ENCODE peak calls at places on chromosome 19, in four cellular contexts. Z is stimulated activated CD8-positive, alpha-beta memory T cell treated with anti-CD3 and anti-CD28 coated beads, Interleukin-4, amount 100 ng/mL, for 4 hours; T is heart right ventricle; O is ecto neural progenitor cell. B is an unnamed sample.

GRCh38 chr19:13640611-13641010 is 123.7 kb upstream of the MRI1 start:
- DNase-seq in Z (no peak), T (no peak), O (no peak), B (no peak)

GRCh38 chr19:729564-730381 is 21.0 kb downstream of the PALM start:
- DNase-seq in Z (no peak), T (no peak), O (no peak), B (no peak)

GRCh38 chr19:49866933-49867782 is at the start of gene PNKP:
- DNase-seq in Z (peak), T (peak), O (peak), B (peak)

GRCh38 chr19:47145639-47146486 is 15.2 kb downstream of the SAE1 start:
- DNase-seq in Z (no peak), T (no peak), O (no peak), B (no peak)

GRCh38 chr19:35459414-35460082 is 11.5 kb downstream of the FFAR2 start:
- DNase-seq in Z (no peak), T (peak), O (no peak), B (no peak)

GRCh38 chr19:51145926-51146493 is 3.9 kb downstream of the SIGLEC7 start:
- DNase-seq in Z (no peak), T (no peak), O (peak), B (no peak)

GRCh38 chr19:9811139-9811538 is 7.7 kb downstream of the FBXL12 start:
- DNase-seq in Z (no peak), T (no peak), O (no peak), B (no peak)

GRCh38 chr19:4754248-4754647 is 30.6 kb upstream of the DPP9 start:
- DNase-seq in Z (no peak), T (no peak), O (no peak), B (no peak)

GRCh38 chr19:13526552-13526951 is 20.3 kb upstream of the CACNA1A start:
- DNase-seq in Z (no peak), T (no peak), O (no peak), B (no peak)

GRCh38 chr19:51246153-51246552 is 4.7 kb upstream of the SIGLECL1 start:
- DNase-seq in Z (no peak), T (no peak), O (no peak), B (no peak)

GRCh38 chr19:12939292-12939606 is 840 bp downstream of the CALR start:
- DNase-seq in Z (no peak), T (no peak), O (no peak), B (no peak)

GRCh38 chr19:50975766-50976165 is 6.4 kb upstream of the KLK6 start:
- DNase-seq in Z (no peak), T (no peak), O (no peak), B (no peak)